ENCODE peak calls at places on chromosomes 12 and 14, in ten cellular contexts. I is fibroblast of the conjunctiva; L is pons; T is SHP77 treated with DMSO at 0.1 percent for 48 hours; S is naive thymus-derived CD4-positive, alpha-beta T cell; V is activated naive CD4-positive, alpha-beta T cell; A is stimulated activated CD8-positive, alpha-beta memory T cell treated with anti-CD3 and anti-CD28 coated beads, Interleukin-7, amount 100 ng/mL, for 24 hours; G is mammary epithelial cell; X is GM03348; E is GM23338. W is an unnamed sample.

GRCh38 chr12:53599579-53599978 is 26.6 kb downstream of the ATF7 start:
- DNase-seq in L (no peak), T (no peak), I (no peak), S (no peak), V (no peak), A (no peak), X (no peak), E (no peak), G (no peak), W (no peak)

GRCh38 chr12:68641138-68641537 is 30.4 kb downstream of the RAP1B start:
- DNase-seq in E (no peak), S (peak; percentile 15), T (no peak), I (no peak), L (peak; percentile 37), G (peak; percentile 28), X (no peak), V (no peak), A (no peak), W (no peak)

GRCh38 chr12:46153267-46153872 is 115.5 kb downstream of the SLC38A1 start:
- DNase-seq in G (no peak), T (peak; percentile 50), X (peak; percentile 45), L (peak; percentile 75), S (peak; percentile 26), E (peak; percentile 56), A (no peak), I (peak; percentile 10), V (no peak), W (peak; percentile 41)

GRCh38 chr12:110543252-110543959 is 39.7 kb downstream of the PPTC7 start:
- DNase-seq in E (no peak), V (no peak), G (peak; percentile 98), T (no peak), S (no peak), A (no peak), X (no peak), L (peak; percentile 42), I (peak; percentile 89), W (peak; percentile 72)

GRCh38 chr14:100393906-100394732 is 71.0 kb downstream of the SLC25A47 start:
- DNase-seq in X (no peak), V (no peak), G (no peak), A (no peak), I (no peak), E (no peak), T (no peak), L (no peak), S (no peak), W (no peak)

GRCh38 chr12:10211101-10211974 is 1.3 kb upstream of the GABARAPL1 start:
- DNase-seq in V (no peak), T (no peak), A (no peak), E (peak; percentile 8), G (no peak), I (no peak), L (no peak), X (no peak), S (no peak), W (no peak)

GRCh38 chr14:105850853-105851581 is 324.6 kb downstream of the TMEM121 start:
- DNase-seq in X (no peak), S (no peak), L (no peak), G (no peak), T (no peak), A (no peak), V (no peak), E (no peak), I (no peak), W (no peak)

GRCh38 chr12:77325505-77325904 is 260.1 kb upstream of the E2F7 start:
- DNase-seq in I (no peak), G (no peak), X (peak; percentile 52), E (peak; percentile 75), V (no peak), T (no peak), S (no peak), A (no peak), L (no peak), W (no peak)

GRCh38 chr12:49847161-49847560 is 4.3 kb upstream of the BCDIN3D start:
- DNase-seq in I (no peak), X (no peak), S (no peak), A (no peak), T (no peak), V (no peak), G (no peak), L (no peak), E (no peak), W (no peak)

GRCh38 chr12:22321018-22321605 is 13.4 kb downstream of the ST8SIA1 start:
- DNase-seq in T (no peak), G (no peak), I (no peak), E (peak; percentile 30), V (no peak), X (no peak), A (no peak), L (no peak), S (no peak), W (no peak)

GRCh38 chr14:94045101-94045500 is 19.0 kb downstream of the OTUB2 start:
- DNase-seq in S (no peak), T (no peak), A (no peak), X (no peak), V (no peak), G (no peak), E (no peak), L (no peak), I (no peak), W (no peak)

GRCh38 chr12:1047898-1048660 is 57.1 kb downstream of the ERC1 start:
- DNase-seq in E (peak; percentile 71), I (no peak), T (no peak), X (peak; percentile 39), V (no peak), A (no peak), S (no peak), G (peak; percentile 16), L (peak; percentile 58), W (no peak)

GRCh38 chr12:13101854-13102375 is 1.6 kb downstream of the GSG1 start:
- DNase-seq in V (no peak), T (no peak), A (no peak), L (peak; percentile 49), I (no peak), S (peak; percentile 26), X (no peak), E (no peak), G (peak; percentile 50), W (no peak)

GRCh38 chr14:69811227-69811867 is 14.3 kb upstream of the SLC10A1 start:
- DNase-seq in T (no peak), E (no peak), G (no peak), S (no peak), X (no peak), I (no peak), V (no peak), A (no peak), L (no peak), W (no peak)

GRCh38 chr12:25950329-25951115 is 8.0 kb upstream of the RASSF8 start:
- DNase-seq in S (no peak), T (no peak), I (no peak), V (no peak), X (no peak), L (no peak), G (peak; percentile 73), A (no peak), E (no peak), W (peak; percentile 82)

GRCh38 chr12:111451649-111452129 is 46.0 kb downstream of the SH2B3 start:
- DNase-seq in S (peak; percentile 53), A (no peak), V (no peak), E (peak; percentile 52), T (no peak), X (peak; percentile 67), I (no peak), L (peak; percentile 91), G (peak; percentile 26), W (peak; percentile 26)

GRCh38 chr12:48858043-48858442 is 6.1 kb upstream of the DDX23 start:
- DNase-seq in G (no peak), X (no peak), A (no peak), S (no peak), V (no peak), I (no peak), E (no peak), T (no peak), L (no peak), W (no peak)

GRCh38 chr14:35261774-35262173 is 30.4 kb upstream of the PSMA6 start:
- DNase-seq in G (no peak), L (peak; percentile 31), S (no peak), A (no peak), I (no peak), T (no peak), X (no peak), V (no peak), E (no peak), W (no peak)

GRCh38 chr14:99522457-99522891 is 41.3 kb downstream of the CCNK start:
- DNase-seq in T (no peak), G (no peak), E (no peak), I (no peak), X (peak; percentile 89), A (no peak), V (no peak), L (no peak), S (no peak), W (no peak)

GRCh38 chr14:79573486-79573885 is 637.8 kb downstream of the DIO2 start:
- DNase-seq in I (no peak), A (no peak), L (no peak), T (no peak), X (no peak), V (no peak), G (no peak), E (no peak), S (no peak), W (no peak)

GRCh38 chr14:34180428-34180827 is 229.6 kb upstream of the EGLN3 start:
- DNase-seq in V (no peak), L (peak; percentile 69), I (no peak), T (no peak), A (no peak), X (no peak), S (no peak), G (no peak), E (no peak), W (no peak)

GRCh38 chr12:76441016-76441415 is 92.8 kb upstream of the BBS10 start:
- DNase-seq in V (no peak), S (no peak), A (no peak), L (no peak), G (no peak), X (no peak), T (no peak), E (no peak), I (no peak), W (no peak)

GRCh38 chr12:72323881-72324280 is 51.7 kb downstream of the TRHDE start:
- DNase-seq in T (no peak), A (no peak), L (no peak), G (no peak), S (no peak), I (no peak), E (no peak), V (no peak), X (no peak), W (no peak)

GRCh38 chr14:21106506-21107359 is 5.9 kb downstream of the TMEM253 start:
- DNase-seq in S (peak; percentile 55), A (peak; percentile 49), T (peak; percentile 83), V (peak; percentile 45), I (peak; percentile 67), G (peak; percentile 67), E (peak; percentile 93), L (peak; percentile 87), X (peak; percentile 83), W (peak; percentile 57)

GRCh38 chr12:6851921-6852650 is at the start of gene USP5:
- DNase-seq in V (peak; percentile 92), E (peak; percentile 100), T (peak; percentile 89), X (peak; percentile 98), I (peak; percentile 100), G (peak; percentile 100), S (peak; percentile 99), A (peak; percentile 93), L (peak; percentile 100), W (peak; percentile 98)

GRCh38 chr14:25788252-25788651 is 738.3 kb upstream of the STXBP6 start:
- DNase-seq in X (no peak), E (no peak), L (no peak), T (no peak), G (no peak), S (no peak), A (no peak), I (no peak), V (no peak), W (no peak)

GRCh38 chr12:48002179-48002601 is 2.1 kb downstream of the COL2A1 start:
- DNase-seq in T (no peak), G (peak; percentile 12), L (no peak), S (no peak), I (no peak), V (no peak), A (no peak), X (peak; percentile 13), E (peak; percentile 67), W (peak; percentile 12)

GRCh38 chr12:120972870-120973543 is 5.3 kb upstream of the HNF1A start:
- DNase-seq in I (no peak), L (no peak), T (no peak), G (no peak), S (no peak), A (no peak), X (no peak), V (no peak), E (peak; percentile 91), W (no peak)